ENCODE peak calls at places on chromosomes 2 and 18, in seven cellular contexts. I, G, S, F, Q, R and T are unnamed samples.
A peak's percentile ranks its signal among the peaks of the same experiment; 100 is the strongest.

GRCh38 chr2:71801969-71802368 is 345.7 kb downstream of the CYP26B1 start:
- DNase-seq in I (peak; percentile 66), G (peak; percentile 27), S (peak; percentile 42), F (peak; percentile 51), Q (no peak), R (peak; percentile 41), T (no peak)

GRCh38 chr2:31428001-31428418 is 13.5 kb upstream of the XDH start:
- DNase-seq in I (no peak), G (no peak), S (peak; percentile 14), F (no peak), Q (no peak), R (peak; percentile 19), T (no peak)

GRCh38 chr18:58015045-58015444 is 29.0 kb upstream of the NEDD4L start:
- DNase-seq in I (no peak), G (no peak), S (no peak), F (no peak), Q (peak; percentile 71), R (no peak), T (no peak)

GRCh38 chr2:119659601-119660342 is 19.2 kb upstream of the TMEM177 start:
- DNase-seq in I (no peak), G (peak; percentile 22), S (peak; percentile 49), F (peak; percentile 51), Q (no peak), R (no peak), T (peak; percentile 34)

GRCh38 chr2:55838653-55839052 is 84.9 kb downstream of the EFEMP1 start:
- DNase-seq in I (no peak), G (no peak), S (no peak), F (no peak), Q (no peak), R (no peak), T (peak; percentile 16)

GRCh38 chr2:51581636-51582267 is 549.8 kb upstream of the NRXN1 start:
- DNase-seq in I (no peak), G (no peak), S (no peak), F (no peak), Q (no peak), R (no peak), T (peak; percentile 2)

GRCh38 chr18:24075731-24076130 is 61.2 kb downstream of the TTC39C start:
- DNase-seq in I (no peak), G (peak; percentile 4), S (no peak), F (no peak), Q (no peak), R (no peak), T (no peak)

GRCh38 chr2:2912731-2913130 is 464.9 kb downstream of the EIPR1 start:
- DNase-seq in I (no peak), G (no peak), S (no peak), F (no peak), Q (no peak), R (no peak), T (no peak)

GRCh38 chr2:73971722-73972121 is 13.0 kb upstream of the TET3 start:
- DNase-seq in I (no peak), G (no peak), S (no peak), F (no peak), Q (no peak), R (no peak), T (no peak)

GRCh38 chr2:101948625-101949150 is 43.1 kb upstream of the IL1R2 start:
- DNase-seq in I (no peak), G (no peak), S (no peak), F (no peak), Q (no peak), R (no peak), T (no peak)

GRCh38 chr2:133760366-133760765 is 192.1 kb upstream of the NCKAP5 start:
- DNase-seq in I (no peak), G (no peak), S (no peak), F (no peak), Q (no peak), R (no peak), T (no peak)

GRCh38 chr2:219946021-219946420 is 318.6 kb downstream of the SLC4A3 start:
- DNase-seq in I (no peak), G (no peak), S (no peak), F (no peak), Q (no peak), R (no peak), T (no peak)

GRCh38 chr18:70072678-70073077 is 125.0 kb upstream of the CD226 start:
- DNase-seq in I (no peak), G (no peak), S (peak; percentile 34), F (no peak), Q (no peak), R (no peak), T (no peak)

GRCh38 chr18:23228102-23229051 is 93.1 kb downstream of the CABLES1 start:
- DNase-seq in I (no peak), G (no peak), S (no peak), F (no peak), Q (peak; percentile 82), R (no peak), T (no peak)

GRCh38 chr2:176817061-176817565 is 395.5 kb upstream of the HNRNPA3 start:
- DNase-seq in I (no peak), G (no peak), S (no peak), F (peak; percentile 57), Q (no peak), R (no peak), T (peak; percentile 61)

GRCh38 chr2:128626758-128627515 is 308.3 kb upstream of the HS6ST1 start:
- DNase-seq in I (no peak), G (no peak), S (no peak), F (no peak), Q (no peak), R (no peak), T (no peak)

GRCh38 chr2:54289942-54290702 is 34.1 kb upstream of the TSPYL6 start:
- DNase-seq in I (no peak), G (no peak), S (no peak), F (no peak), Q (no peak), R (no peak), T (no peak)

GRCh38 chr2:235766206-235766794 is 272.5 kb downstream of the AGAP1 start:
- DNase-seq in I (peak; percentile 46), G (peak; percentile 62), S (peak; percentile 70), F (peak; percentile 81), Q (no peak), R (no peak), T (peak; percentile 78)

GRCh38 chr2:132668189-132668833 is 1.7 kb downstream of the LYPD1 start:
- DNase-seq in I (no peak), G (no peak), S (no peak), F (peak; percentile 77), Q (no peak), R (no peak), T (no peak)

GRCh38 chr2:219500135-219500534 is 1.4 kb downstream of the GMPPA start:
- DNase-seq in I (no peak), G (no peak), S (peak; percentile 43), F (no peak), Q (no peak), R (no peak), T (no peak)

GRCh38 chr2:217993817-217994459 is 8.9 kb downstream of the TNS1 start:
- DNase-seq in I (peak; percentile 78), G (no peak), S (peak; percentile 28), F (peak; percentile 85), Q (no peak), R (peak; percentile 25), T (peak; percentile 46)

GRCh38 chr2:178473931-178474330 is 4.5 kb downstream of the FKBP7 start:
- DNase-seq in I (no peak), G (no peak), S (no peak), F (no peak), Q (no peak), R (no peak), T (no peak)

GRCh38 chr2:86675104-86675503 is 45.0 kb upstream of the RMND5A start:
- DNase-seq in I (no peak), G (no peak), S (no peak), F (no peak), Q (no peak), R (no peak), T (no peak)
- TF ChIP-seq JUND in I (no peak), G (no peak), S (no peak), F (no peak), Q (no peak), R (no peak), T (no peak)

GRCh38 chr2:38615237-38615636 is 12.5 kb upstream of the HNRNPLL start:
- DNase-seq in I (peak; percentile 20), G (no peak), S (no peak), F (no peak), Q (no peak), R (no peak), T (no peak)

GRCh38 chr2:38621018-38621417 is 18.3 kb upstream of the HNRNPLL start:
- DNase-seq in I (no peak), G (no peak), S (no peak), F (no peak), Q (no peak), R (no peak), T (no peak)

GRCh38 chr2:38619458-38620164 is 16.9 kb upstream of the HNRNPLL start:
- DNase-seq in I (no peak), G (no peak), S (no peak), F (no peak), Q (no peak), R (no peak), T (no peak)

GRCh38 chr2:38622210-38622609 is 19.5 kb upstream of the HNRNPLL start:
- DNase-seq in I (no peak), G (no peak), S (no peak), F (no peak), Q (no peak), R (no peak), T (no peak)

GRCh38 chr2:38620282-38620977 is 17.7 kb upstream of the HNRNPLL start:
- DNase-seq in I (no peak), G (no peak), S (peak; percentile 81), F (no peak), Q (no peak), R (no peak), T (no peak)
- TF ChIP-seq JUND in I (no peak), G (no peak), S (no peak), F (no peak), Q (no peak), R (no peak), T (no peak)

GRCh38 chr2:190996338-190996946 is 17.5 kb downstream of the STAT1 start:
- DNase-seq in I (peak; percentile 67), G (no peak), S (peak; percentile 70), F (peak; percentile 66), Q (no peak), R (no peak), T (peak; percentile 46)
- TF ChIP-seq JUND in I (no peak), G (no peak), S (no peak), F (no peak), Q (no peak), R (no peak), T (no peak)

GRCh38 chr2:98467652-98468051 is 23.0 kb downstream of the INPP4A start:
- DNase-seq in I (no peak), G (no peak), S (no peak), F (no peak), Q (no peak), R (no peak), T (no peak)

GRCh38 chr2:98467082-98467536 is 22.5 kb downstream of the INPP4A start:
- DNase-seq in I (no peak), G (no peak), S (no peak), F (no peak), Q (no peak), R (no peak), T (no peak)

GRCh38 chr2:98463988-98464771 is 19.5 kb downstream of the INPP4A start:
- DNase-seq in I (no peak), G (no peak), S (no peak), F (no peak), Q (no peak), R (no peak), T (no peak)

GRCh38 chr2:98464772-98465310 is 20.2 kb downstream of the INPP4A start:
- DNase-seq in I (no peak), G (no peak), S (no peak), F (no peak), Q (peak; percentile 98), R (no peak), T (no peak)

GRCh38 chr2:98465456-98466201 is 21.0 kb downstream of the INPP4A start:
- DNase-seq in I (peak; percentile 70), G (no peak), S (no peak), F (peak; percentile 83), Q (peak; percentile 91), R (no peak), T (no peak)
- TF ChIP-seq JUND in I (no peak), G (no peak), S (no peak), F (no peak), Q (no peak), R (no peak), T (no peak)